ENCODE peak calls at places on chromosomes 11 and 22, in four cellular contexts. One of them, this sample, is unnamed.

GRCh38 chr11:71139516-71140205 is 112.7 kb downstream of the SHANK2 start:
- DNase-seq in CD14-positive monocyte: no peak
- DNase-seq in transverse colon: no peak
- DNase-seq in fibroblast of the aortic adventitia: peak; percentile 19
- DNase-seq in this sample: no peak

GRCh38 chr11:10654211-10655150 is 39.1 kb downstream of the IRAG1 start:
- DNase-seq in CD14-positive monocyte: no peak
- DNase-seq in transverse colon: no peak
- DNase-seq in fibroblast of the aortic adventitia: peak; percentile 87
- DNase-seq in this sample: no peak

GRCh38 chr22:31062566-31063230 is 18.4 kb upstream of the SMTN start:
- DNase-seq in CD14-positive monocyte: no peak
- DNase-seq in transverse colon: no peak
- DNase-seq in fibroblast of the aortic adventitia: no peak
- DNase-seq in this sample: no peak

GRCh38 chr11:22711880-22712279 is 45.5 kb downstream of the GAS2 start:
- DNase-seq in CD14-positive monocyte: no peak
- DNase-seq in transverse colon: peak; percentile 45
- DNase-seq in fibroblast of the aortic adventitia: no peak
- DNase-seq in this sample: no peak

GRCh38 chr11:43952401-43953342 is 10.2 kb downstream of the C11orf96 start:
- DNase-seq in CD14-positive monocyte: no peak
- DNase-seq in transverse colon: no peak
- DNase-seq in fibroblast of the aortic adventitia: no peak
- DNase-seq in this sample: no peak

GRCh38 chr11:47406896-47407745 is 1.3 kb upstream of the SLC39A13 start:
- DNase-seq in CD14-positive monocyte: no peak
- DNase-seq in transverse colon: no peak
- DNase-seq in fibroblast of the aortic adventitia: no peak
- DNase-seq in this sample: no peak

GRCh38 chr11:87359401-87359800 is 321.7 kb downstream of the TMEM135 start:
- DNase-seq in CD14-positive monocyte: no peak
- DNase-seq in transverse colon: peak; percentile 45
- DNase-seq in fibroblast of the aortic adventitia: no peak
- DNase-seq in this sample: no peak

GRCh38 chr22:31093956-31094622 is 13.0 kb downstream of the SMTN start:
- DNase-seq in CD14-positive monocyte: no peak
- DNase-seq in transverse colon: peak; percentile 13
- DNase-seq in fibroblast of the aortic adventitia: no peak
- DNase-seq in this sample: no peak

GRCh38 chr11:118791961-118792578 is 1.1 kb upstream of the DDX6 start:
- DNase-seq in CD14-positive monocyte: no peak
- DNase-seq in transverse colon: peak; percentile 45
- DNase-seq in fibroblast of the aortic adventitia: no peak
- DNase-seq in this sample: peak; percentile 70

GRCh38 chr22:19974233-19974861 is 32.7 kb upstream of the TXNRD2 start:
- DNase-seq in CD14-positive monocyte: no peak
- DNase-seq in transverse colon: peak; percentile 52
- DNase-seq in fibroblast of the aortic adventitia: peak; percentile 71
- DNase-seq in this sample: no peak

GRCh38 chr22:25838960-25839741 is 97.2 kb downstream of the MYO18B start:
- DNase-seq in CD14-positive monocyte: no peak
- DNase-seq in transverse colon: no peak
- DNase-seq in fibroblast of the aortic adventitia: no peak
- DNase-seq in this sample: no peak

GRCh38 chr11:6813651-6814050 is 14.2 kb upstream of the OR6A2 start:
- DNase-seq in CD14-positive monocyte: no peak
- DNase-seq in transverse colon: no peak
- DNase-seq in fibroblast of the aortic adventitia: no peak
- DNase-seq in this sample: no peak

GRCh38 chr22:44928711-44929347 is 81.0 kb downstream of the PHF21B start:
- DNase-seq in CD14-positive monocyte: no peak
- DNase-seq in transverse colon: no peak
- DNase-seq in fibroblast of the aortic adventitia: no peak
- DNase-seq in this sample: no peak

GRCh38 chr22:45876136-45877035 is 100.6 kb downstream of the WNT7B start:
- DNase-seq in CD14-positive monocyte: no peak
- DNase-seq in transverse colon: peak; percentile 4
- DNase-seq in fibroblast of the aortic adventitia: no peak
- DNase-seq in this sample: peak; percentile 64

GRCh38 chr11:65960824-65961266 is 689 bp upstream of the SART1 start:
- DNase-seq in CD14-positive monocyte: no peak
- DNase-seq in transverse colon: no peak
- DNase-seq in fibroblast of the aortic adventitia: no peak
- DNase-seq in this sample: no peak

GRCh38 chr11:120215634-120216033 is 4.8 kb downstream of the OAF start:
- DNase-seq in CD14-positive monocyte: no peak
- DNase-seq in transverse colon: no peak
- DNase-seq in fibroblast of the aortic adventitia: peak; percentile 63
- DNase-seq in this sample: no peak

DNA sequence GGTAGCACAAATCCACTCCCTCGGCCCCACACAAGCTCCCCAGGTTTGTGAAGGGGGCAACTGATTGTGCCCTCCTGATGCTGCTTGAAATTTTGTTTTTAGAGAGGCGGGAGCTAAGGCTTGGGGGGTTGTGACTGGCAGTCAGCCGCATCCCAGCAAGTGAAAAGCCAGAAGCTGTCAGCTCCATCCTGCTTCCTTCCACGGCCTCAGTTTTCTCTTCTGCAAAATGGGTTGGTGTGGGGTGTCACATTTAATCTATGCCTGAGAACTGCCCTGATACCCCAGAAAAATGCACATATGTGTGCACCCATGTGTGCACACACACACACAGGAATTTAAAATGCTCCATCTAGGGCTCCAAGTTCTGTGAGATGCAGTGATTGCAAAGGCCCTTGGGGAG is 358.6 kb downstream of the TENM4 start:
- DNase-seq in CD14-positive monocyte: no peak
- DNase-seq in transverse colon: no peak
- DNase-seq in fibroblast of the aortic adventitia: no peak
- DNase-seq in this sample: no peak
- TF ChIP-seq CTCF in CD14-positive monocyte: no peak
- TF ChIP-seq CTCF in transverse colon: no peak
- TF ChIP-seq CTCF in fibroblast of the aortic adventitia: no peak
- TF ChIP-seq CTCF in this sample: no peak

GRCh38 chr11:103619480-103619879 is 417.0 kb upstream of the DDI1 start:
- DNase-seq in CD14-positive monocyte: no peak
- DNase-seq in transverse colon: no peak
- DNase-seq in fibroblast of the aortic adventitia: no peak
- DNase-seq in this sample: no peak
- TF ChIP-seq CTCF in CD14-positive monocyte: no peak
- TF ChIP-seq CTCF in transverse colon: no peak
- TF ChIP-seq CTCF in fibroblast of the aortic adventitia: no peak
- TF ChIP-seq CTCF in this sample: peak; percentile 33

GRCh38 chr11:46321757-46322156 is 25.5 kb upstream of the DGKZ start:
- DNase-seq in CD14-positive monocyte: peak; percentile 71
- DNase-seq in transverse colon: no peak
- DNase-seq in fibroblast of the aortic adventitia: no peak
- DNase-seq in this sample: no peak

GRCh38 chr11:46326813-46327416 is 20.3 kb upstream of the DGKZ start:
- DNase-seq in CD14-positive monocyte: no peak
- DNase-seq in transverse colon: no peak
- DNase-seq in fibroblast of the aortic adventitia: no peak
- DNase-seq in this sample: no peak

GRCh38 chr11:46327829-46328228 is 19.4 kb upstream of the DGKZ start:
- DNase-seq in CD14-positive monocyte: no peak
- DNase-seq in transverse colon: no peak
- DNase-seq in fibroblast of the aortic adventitia: no peak
- DNase-seq in this sample: no peak

GRCh38 chr11:46319074-46319453 is 28.2 kb upstream of the DGKZ start:
- DNase-seq in CD14-positive monocyte: no peak
- DNase-seq in transverse colon: no peak
- DNase-seq in fibroblast of the aortic adventitia: no peak
- DNase-seq in this sample: no peak

DNA sequence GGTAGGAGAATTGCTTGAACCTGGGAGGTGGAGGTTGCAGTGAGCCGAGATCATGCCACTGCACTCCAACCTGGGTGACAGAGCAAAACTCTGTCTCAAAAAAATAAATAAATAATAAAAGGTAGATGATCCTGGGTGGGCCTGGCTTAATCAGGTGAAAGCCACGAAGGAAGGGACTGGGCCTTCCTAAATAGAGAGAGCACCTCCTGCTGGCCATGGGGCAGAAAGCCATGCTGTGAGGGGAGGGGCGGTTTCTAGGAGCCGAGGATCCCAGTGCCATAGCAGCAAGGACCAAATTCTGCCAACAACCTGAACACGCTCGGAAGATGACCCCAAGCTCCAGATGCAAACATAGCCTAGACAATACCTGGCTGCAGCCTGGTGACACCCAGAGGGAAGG is 24.5 kb upstream of the DGKZ start:
- DNase-seq in CD14-positive monocyte: no peak
- DNase-seq in transverse colon: no peak
- DNase-seq in fibroblast of the aortic adventitia: peak; percentile 31
- DNase-seq in this sample: no peak
- TF ChIP-seq CTCF in CD14-positive monocyte: no peak
- TF ChIP-seq CTCF in transverse colon: no peak
- TF ChIP-seq CTCF in fibroblast of the aortic adventitia: peak; percentile 48
- TF ChIP-seq CTCF in this sample: peak; percentile 37

GRCh38 chr22:21856868-21857267 is 10.6 kb downstream of the MAPK1 start:
- DNase-seq in CD14-positive monocyte: no peak
- DNase-seq in transverse colon: no peak
- DNase-seq in fibroblast of the aortic adventitia: no peak
- DNase-seq in this sample: no peak

GRCh38 chr22:21856197-21856596 is 11.2 kb downstream of the MAPK1 start:
- DNase-seq in CD14-positive monocyte: no peak
- DNase-seq in transverse colon: no peak
- DNase-seq in fibroblast of the aortic adventitia: no peak
- DNase-seq in this sample: no peak

GRCh38 chr22:21858025-21858764 is 9.2 kb downstream of the MAPK1 start:
- DNase-seq in CD14-positive monocyte: no peak
- DNase-seq in transverse colon: no peak
- DNase-seq in fibroblast of the aortic adventitia: no peak
- DNase-seq in this sample: no peak

GRCh38 chr22:21855715-21856114 is 11.7 kb downstream of the MAPK1 start:
- DNase-seq in CD14-positive monocyte: no peak
- DNase-seq in transverse colon: no peak
- DNase-seq in fibroblast of the aortic adventitia: no peak
- DNase-seq in this sample: no peak

GRCh38 chr22:21857501-21857914 is 9.9 kb downstream of the MAPK1 start:
- DNase-seq in CD14-positive monocyte: no peak
- DNase-seq in transverse colon: no peak
- DNase-seq in fibroblast of the aortic adventitia: no peak
- DNase-seq in this sample: no peak
- TF ChIP-seq CTCF in CD14-positive monocyte: no peak
- TF ChIP-seq CTCF in transverse colon: no peak
- TF ChIP-seq CTCF in fibroblast of the aortic adventitia: no peak
- TF ChIP-seq CTCF in this sample: no peak

GRCh38 chr22:37199839-37200161 is 11.8 kb upstream of the C1QTNF6 start:
- DNase-seq in CD14-positive monocyte: no peak
- DNase-seq in transverse colon: no peak
- DNase-seq in fibroblast of the aortic adventitia: no peak
- DNase-seq in this sample: no peak
- TF ChIP-seq CTCF in CD14-positive monocyte: peak; percentile 19
- TF ChIP-seq CTCF in transverse colon: no peak
- TF ChIP-seq CTCF in fibroblast of the aortic adventitia: no peak
- TF ChIP-seq CTCF in this sample: no peak

GRCh38 chr11:560305-561147 is at the start of the genes LMNTD2 and RASSF7:
- DNase-seq in CD14-positive monocyte: peak; percentile 87
- DNase-seq in transverse colon: peak; percentile 95
- DNase-seq in fibroblast of the aortic adventitia: peak; percentile 60
- DNase-seq in this sample: peak; percentile 96

GRCh38 chr11:557328-558132 is 3.0 kb downstream of the LMNTD2 start:
- DNase-seq in CD14-positive monocyte: no peak
- DNase-seq in transverse colon: no peak
- DNase-seq in fibroblast of the aortic adventitia: no peak
- DNase-seq in this sample: no peak

GRCh38 chr11:558503-558902 is 2.0 kb downstream of the LMNTD2 start:
- DNase-seq in CD14-positive monocyte: no peak
- DNase-seq in transverse colon: no peak
- DNase-seq in fibroblast of the aortic adventitia: no peak
- DNase-seq in this sample: no peak

GRCh38 chr11:559712-560304 is 730 bp downstream of the LMNTD2 start:
- DNase-seq in CD14-positive monocyte: no peak
- DNase-seq in transverse colon: peak; percentile 82
- DNase-seq in fibroblast of the aortic adventitia: no peak
- DNase-seq in this sample: no peak

DNA sequence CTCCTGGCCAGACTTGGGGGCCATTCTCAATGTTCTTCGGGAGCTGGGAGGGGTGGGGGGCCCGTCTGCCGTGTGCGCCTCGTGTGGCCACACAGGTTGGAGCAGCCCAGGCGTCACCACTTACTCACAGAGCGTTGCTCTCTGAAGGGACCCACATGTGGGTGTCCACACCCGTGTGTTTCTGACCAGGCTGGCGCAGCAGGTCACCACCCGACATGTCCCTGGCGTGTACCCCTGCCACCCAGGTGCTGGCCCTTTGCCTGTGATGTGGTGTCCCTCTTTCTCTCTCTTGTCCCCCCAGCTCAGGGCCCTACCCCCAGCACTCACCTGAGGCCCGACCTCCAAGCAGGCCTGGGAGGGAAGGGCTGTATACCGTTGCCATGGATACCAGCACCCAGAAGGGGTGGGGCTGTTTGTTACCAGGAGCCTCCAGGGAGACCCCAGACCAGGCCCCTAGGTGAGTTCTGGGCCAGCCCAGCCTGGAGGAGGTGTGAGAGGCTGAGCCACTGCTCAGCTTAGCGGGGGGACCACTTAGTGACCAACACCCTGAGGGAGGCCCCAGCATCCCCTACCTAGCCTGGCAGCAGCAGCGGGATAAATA is 1.4 kb downstream of the LMNTD2 start:
- DNase-seq in CD14-positive monocyte: peak; percentile 41
- DNase-seq in transverse colon: no peak
- DNase-seq in fibroblast of the aortic adventitia: no peak
- DNase-seq in this sample: no peak
- TF ChIP-seq CTCF in CD14-positive monocyte: no peak
- TF ChIP-seq CTCF in transverse colon: no peak
- TF ChIP-seq CTCF in fibroblast of the aortic adventitia: no peak
- TF ChIP-seq CTCF in this sample: no peak